ENCODE peak calls at places on chromosomes 1 and 21, in six cellular contexts. W is dorsolateral prefrontal cortex, C is activated T-helper 1 cell treated with Interleukin-2 at 50 U/mL for 16 hours, P is left colon, Q is RKO, R is NCI-H1694. V is an unnamed sample.

GRCh38 chr1:54265661-54266060 is 65.7 kb downstream of the MRPL37 start:
- DNase-seq in P (no peak), Q (no peak), W (no peak), C (no peak), R (no peak), V (no peak)

GRCh38 chr21:36893581-36893980 is 72.9 kb downstream of the HLCS start:
- DNase-seq in Q (no peak), R (no peak), W (no peak), C (no peak), P (no peak), V (no peak)

GRCh38 chr1:150619576-150620509 is 9.6 kb downstream of the ENSA start:
- DNase-seq in R (no peak), W (no peak), P (peak), Q (peak), C (no peak), V (no peak)

GRCh38 chr1:183761871-183762270 is 43.0 kb upstream of the RGL1 start:
- DNase-seq in Q (no peak), P (no peak), C (no peak), W (no peak), R (no peak), V (no peak)

GRCh38 chr1:230167419-230167852 is 100.4 kb downstream of the GALNT2 start:
- DNase-seq in P (no peak), W (no peak), C (no peak), Q (peak), R (peak), V (no peak)

GRCh38 chr1:243287652-243288051 is 31.8 kb downstream of the SDCCAG8 start:
- DNase-seq in W (no peak), Q (peak), C (no peak), P (no peak), R (no peak), V (no peak)

GRCh38 chr1:18667333-18667732 is 36.7 kb downstream of the PAX7 start:
- DNase-seq in R (no peak), C (no peak), Q (no peak), W (no peak), P (no peak), V (no peak)

GRCh38 chr1:223873044-223873443 is 27.3 kb upstream of the TP53BP2 start:
- DNase-seq in Q (peak), P (no peak), W (no peak), R (no peak), C (no peak), V (no peak)

GRCh38 chr21:43997766-43998742 is 14.1 kb upstream of the TRAPPC10 start:
- DNase-seq in P (no peak), W (no peak), C (no peak), Q (peak), R (no peak), V (no peak)

GRCh38 chr1:223819730-223820514 is 25.8 kb downstream of the TP53BP2 start:
- DNase-seq in W (no peak), Q (no peak), P (no peak), R (no peak), C (no peak), V (no peak)

GRCh38 chr1:179115181-179115580 is 33.3 kb downstream of the TOR3A start:
- DNase-seq in P (no peak), C (no peak), W (no peak), Q (no peak), R (no peak), V (no peak)

GRCh38 chr21:25887166-25887565 is 152.4 kb downstream of the GABPA start:
- DNase-seq in R (no peak), W (no peak), P (peak), C (no peak), Q (no peak), V (no peak)

GRCh38 chr1:15584489-15585363 is at the start of gene AGMAT:
- DNase-seq in R (no peak), C (peak), W (no peak), P (peak), Q (peak), V (no peak)

GRCh38 chr1:51410568-51411460 is 80.5 kb upstream of the TTC39A start:
- DNase-seq in R (peak), P (no peak), Q (peak), C (no peak), W (no peak), V (no peak)

GRCh38 chr1:56584910-56585528 is 5.7 kb upstream of the PLPP3 start:
- DNase-seq in W (no peak), C (no peak), P (no peak), Q (peak), R (peak), V (no peak)

GRCh38 chr1:226656201-226656600 is 82.9 kb downstream of the ITPKB start:
- DNase-seq in C (no peak), P (peak), Q (no peak), R (no peak), W (no peak), V (no peak)

GRCh38 chr1:244012232-244012631 is 38.9 kb upstream of the ZBTB18 start:
- DNase-seq in R (no peak), C (no peak), P (no peak), Q (no peak), W (no peak), V (no peak)

V was measured in amygdala.